ENCODE peak calls at places on chromosomes 5 and 9, in seven cellular contexts. N, I, E, W, A, T and Z are unnamed samples.
A peak's percentile ranks its signal among the peaks of the same experiment; 100 is the strongest.

GRCh38 chr9:93129286-93129685 is 4.8 kb downstream of the NINJ1 start:
- DNase-seq in N (peak; percentile 82), E (peak; percentile 42), A (no peak), I (peak; percentile 54), T (no peak), W (no peak), Z (no peak)

GRCh38 chr9:87338075-87338989 is 159.3 kb upstream of the DAPK1 start:
- DNase-seq in T (no peak), E (no peak), I (no peak), W (no peak), N (no peak), A (no peak), Z (no peak)

GRCh38 chr5:95927927-95928723 is 33.5 kb downstream of the ELL2 start:
- DNase-seq in N (no peak), A (no peak), I (no peak), T (peak; percentile 30), E (no peak), W (no peak), Z (no peak)

GRCh38 chr5:174355208-174355612 is 309.7 kb downstream of the NSG2 start:
- DNase-seq in A (peak; percentile 34), N (no peak), T (peak; percentile 70), W (no peak), I (no peak), E (no peak), Z (peak; percentile 76)

GRCh38 chr9:137749511-137749910 is 128.1 kb upstream of the CACNA1B start:
- DNase-seq in A (no peak), W (no peak), N (no peak), E (no peak), I (no peak), T (no peak), Z (no peak)

GRCh38 chr5:130290219-130290618 is 386.0 kb downstream of the CHSY3 start:
- DNase-seq in N (no peak), W (no peak), I (no peak), E (no peak), A (peak; percentile 20), T (no peak), Z (no peak)

GRCh38 chr5:174734571-174735497 is 10.5 kb downstream of the MSX2 start:
- DNase-seq in T (no peak), A (no peak), N (no peak), E (no peak), I (no peak), W (no peak), Z (no peak)

GRCh38 chr5:115718853-115719252 is 93.0 kb upstream of the TMED7 start:
- DNase-seq in T (no peak), I (no peak), N (no peak), W (no peak), A (no peak), E (no peak), Z (no peak)

GRCh38 chr5:174849426-174849825 is 125.0 kb downstream of the MSX2 start:
- DNase-seq in A (no peak), T (no peak), N (no peak), I (no peak), E (no peak), W (no peak), Z (no peak)

GRCh38 chr9:131817627-131818026 is 77.8 kb upstream of the RAPGEF1 start:
- DNase-seq in E (no peak), T (no peak), A (no peak), N (no peak), W (no peak), I (no peak), Z (no peak)

GRCh38 chr9:96061293-96061987 is 185.9 kb downstream of the ERCC6L2 start:
- DNase-seq in A (peak; percentile 23), E (no peak), I (peak; percentile 29), T (peak; percentile 77), W (peak; percentile 45), N (no peak), Z (peak; percentile 76)

GRCh38 chr5:135296900-135297816 is 101.9 kb downstream of the MACROH2A1 start:
- DNase-seq in T (no peak), W (peak; percentile 41), A (no peak), E (no peak), I (no peak), N (no peak), Z (no peak)

GRCh38 chr5:29229461-29229860 is 1964.0 kb upstream of the CDH6 start:
- DNase-seq in T (no peak), E (no peak), N (no peak), A (no peak), I (no peak), W (no peak), Z (no peak)

GRCh38 chr9:3962467-3962866 is 337.4 kb downstream of the GLIS3 start:
- DNase-seq in N (no peak), W (no peak), E (no peak), I (no peak), A (peak; percentile 66), T (peak; percentile 72), Z (no peak)

GRCh38 chr5:1176473-1177391 is 24.7 kb upstream of the SLC6A19 start:
- DNase-seq in T (no peak), E (no peak), W (peak; percentile 89), I (peak; percentile 13), A (no peak), N (no peak), Z (no peak)

GRCh38 chr5:128494516-128494915 is 43.5 kb downstream of the FBN2 start:
- DNase-seq in E (no peak), A (no peak), I (no peak), W (no peak), N (no peak), T (no peak), Z (no peak)
- TF ChIP-seq CTCF in E (no peak), A (no peak), I (no peak), W (no peak), N (no peak), T (peak; percentile 19), Z (no peak)

GRCh38 chr9:2013688-2014087 is 1.5 kb upstream of the SMARCA2 start:
- DNase-seq in N (no peak), I (no peak), A (peak; percentile 57), T (peak; percentile 60), E (no peak), W (no peak), Z (no peak)
- H3K4me3 ChIP-seq in N (no peak overlapping the region), I (peak overlapping the region; percentile 97), A (no peak overlapping the region), T (no peak overlapping the region), E (no peak overlapping the region), W (peak overlapping the region; percentile 71), Z (no peak overlapping the region)

DNA sequence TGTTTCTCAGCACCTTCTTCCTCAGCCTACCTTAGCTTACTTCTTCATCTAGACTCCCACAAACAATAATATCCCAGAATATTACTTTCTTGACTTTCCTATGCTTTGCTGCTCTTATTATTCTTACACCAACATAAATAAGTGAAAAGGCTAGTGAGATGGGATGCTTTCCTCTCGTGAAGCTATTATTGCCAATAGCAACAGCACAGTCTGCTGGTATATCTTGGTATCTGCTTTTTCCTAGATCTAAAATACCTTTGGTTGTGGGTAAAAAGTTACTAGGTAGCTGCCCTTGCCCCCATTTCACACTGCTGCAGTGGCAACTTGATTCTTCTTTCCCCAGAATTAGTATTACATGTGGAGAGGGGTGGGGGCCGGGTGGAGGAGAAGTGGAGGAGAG is 26.1 kb upstream of the GLIPR2 start:
- DNase-seq in I (no peak), E (no peak), N (no peak), A (peak; percentile 11), T (peak; percentile 14), W (no peak), Z (no peak)
- TF ChIP-seq CTCF in I (no peak), E (no peak), N (no peak), A (peak; percentile 23), T (peak; percentile 36), W (no peak), Z (no peak)

GRCh38 chr9:8823131-8823895 is 1023.7 kb upstream of the DMAC1 start:
- DNase-seq in W (no peak), I (no peak), T (no peak), E (no peak), A (no peak), N (no peak), Z (no peak)

GRCh38 chr9:8826281-8826680 is 1026.7 kb upstream of the DMAC1 start:
- DNase-seq in I (no peak), T (no peak), N (no peak), A (no peak), E (no peak), W (no peak), Z (no peak)

GRCh38 chr9:8821910-8822666 is 1022.5 kb upstream of the DMAC1 start:
- DNase-seq in I (no peak), T (peak; percentile 48), E (no peak), N (no peak), W (no peak), A (no peak), Z (no peak)

GRCh38 chr9:8825600-8826147 is 1026.1 kb upstream of the DMAC1 start:
- DNase-seq in W (no peak), A (no peak), I (no peak), E (no peak), N (no peak), T (no peak), Z (no peak)

GRCh38 chr9:8822667-8823025 is 1023.1 kb upstream of the DMAC1 start:
- DNase-seq in T (no peak), A (no peak), W (no peak), N (no peak), E (no peak), I (no peak), Z (no peak)
- H3K4me3 ChIP-seq in T (no peak overlapping the region), A (no peak overlapping the region), W (no peak overlapping the region), N (no peak overlapping the region), E (no peak overlapping the region), I (no peak overlapping the region), Z (no peak overlapping the region)

DNA sequence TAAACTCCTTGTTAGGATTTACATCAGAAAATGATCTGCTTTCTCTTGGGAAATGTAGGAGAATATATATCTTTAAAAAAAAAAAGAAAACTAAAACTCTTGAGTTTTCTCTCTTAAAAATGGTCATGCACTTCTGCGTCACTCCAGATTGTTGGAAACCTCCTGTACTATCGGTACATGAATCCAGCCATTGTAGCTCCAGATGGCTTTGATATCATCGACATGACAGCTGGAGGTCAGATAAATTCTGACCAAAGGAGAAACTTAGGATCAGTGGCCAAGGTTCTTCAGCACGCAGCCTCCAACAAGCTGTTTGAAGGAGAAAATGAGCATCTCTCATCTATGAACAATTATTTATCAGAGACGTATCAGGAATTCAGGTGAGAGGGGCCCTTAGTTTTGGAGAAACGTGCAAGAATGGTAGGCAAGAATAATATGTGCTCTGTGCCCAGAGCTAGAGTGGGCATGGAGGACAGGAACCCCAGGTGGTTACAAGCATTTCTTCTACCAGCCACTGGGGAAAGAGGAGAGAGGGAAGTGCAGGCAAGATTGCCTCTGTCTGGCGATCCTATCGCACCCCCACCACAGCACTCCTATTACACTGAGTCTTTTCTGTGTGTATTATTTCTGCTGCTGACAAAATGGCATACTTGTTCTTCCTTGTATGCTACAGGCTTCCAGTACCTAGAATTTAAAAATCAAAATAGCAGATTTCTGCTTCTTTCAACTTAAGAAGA is 41.4 kb upstream of the F2R start:
- DNase-seq in A (no peak), I (no peak), W (no peak), E (no peak), N (no peak), T (no peak), Z (no peak)
- TF ChIP-seq CTCF in A (no peak), I (no peak), W (no peak), E (no peak), N (no peak), T (no peak), Z (no peak)